ENCODE peak calls at places on chromosomes 13 and 19, in five cellular contexts. One of them, this sample, is unnamed.

GRCh38 chr13:94703271-94703670 is 9.1 kb downstream of the SOX21 start:
- DNase-seq in psoas muscle: no peak
- DNase-seq in astrocyte of the spinal cord: no peak
- DNase-seq in RWPE1: no peak
- DNase-seq in Peyer's patch: no peak
- DNase-seq in this sample: no peak

GRCh38 chr13:94620286-94620896 is 18.7 kb downstream of the GPR180 start:
- DNase-seq in psoas muscle: no peak
- DNase-seq in astrocyte of the spinal cord: peak
- DNase-seq in RWPE1: peak
- DNase-seq in Peyer's patch: no peak
- DNase-seq in this sample: no peak

GRCh38 chr19:47227347-47228167 is 3.4 kb downstream of the BBC3 start:
- DNase-seq in psoas muscle: peak
- DNase-seq in astrocyte of the spinal cord: peak
- DNase-seq in RWPE1: peak
- DNase-seq in Peyer's patch: peak
- DNase-seq in this sample: peak

GRCh38 chr19:30319411-30319810 is 52.8 kb upstream of the ZNF536 start:
- DNase-seq in psoas muscle: no peak
- DNase-seq in astrocyte of the spinal cord: no peak
- DNase-seq in RWPE1: no peak
- DNase-seq in Peyer's patch: no peak
- DNase-seq in this sample: no peak

GRCh38 chr13:86933676-86934075 is 737.5 kb upstream of the SLITRK5 start:
- DNase-seq in psoas muscle: no peak
- DNase-seq in astrocyte of the spinal cord: no peak
- DNase-seq in RWPE1: no peak
- DNase-seq in Peyer's patch: no peak
- DNase-seq in this sample: no peak

GRCh38 chr19:47595937-47596336 is 13.0 kb upstream of the BICRA start:
- DNase-seq in psoas muscle: no peak
- DNase-seq in astrocyte of the spinal cord: no peak
- DNase-seq in RWPE1: no peak
- DNase-seq in Peyer's patch: no peak
- DNase-seq in this sample: peak

GRCh38 chr13:36030670-36031331 is 100.4 kb downstream of the DCLK1 start:
- DNase-seq in psoas muscle: no peak
- DNase-seq in astrocyte of the spinal cord: peak
- DNase-seq in RWPE1: peak
- DNase-seq in Peyer's patch: no peak
- DNase-seq in this sample: no peak

GRCh38 chr13:32453981-32454380 is 26.1 kb upstream of the N4BP2L1 start:
- DNase-seq in psoas muscle: no peak
- DNase-seq in astrocyte of the spinal cord: no peak
- DNase-seq in RWPE1: no peak
- DNase-seq in Peyer's patch: no peak
- DNase-seq in this sample: no peak

GRCh38 chr13:85638265-85638664 is 161.0 kb downstream of the SLITRK6 start:
- DNase-seq in psoas muscle: no peak
- DNase-seq in astrocyte of the spinal cord: no peak
- DNase-seq in RWPE1: no peak
- DNase-seq in Peyer's patch: no peak
- DNase-seq in this sample: no peak

GRCh38 chr13:106096661-106097092 is 438.8 kb downstream of the EFNB2 start:
- DNase-seq in psoas muscle: no peak
- DNase-seq in astrocyte of the spinal cord: peak
- DNase-seq in RWPE1: peak
- DNase-seq in Peyer's patch: no peak
- DNase-seq in this sample: no peak

GRCh38 chr13:90919153-90919552 is 428.3 kb upstream of the MIR17HG start:
- DNase-seq in psoas muscle: no peak
- DNase-seq in astrocyte of the spinal cord: no peak
- DNase-seq in RWPE1: no peak
- DNase-seq in Peyer's patch: no peak
- DNase-seq in this sample: no peak

GRCh38 chr13:68713394-68713793 is 1394.2 kb upstream of the ATXN8OS start:
- DNase-seq in psoas muscle: no peak
- DNase-seq in astrocyte of the spinal cord: no peak
- DNase-seq in RWPE1: no peak
- DNase-seq in Peyer's patch: no peak
- DNase-seq in this sample: no peak

GRCh38 chr13:77022341-77022740 is 4.6 kb downstream of the FBXL3 start:
- DNase-seq in psoas muscle: no peak
- DNase-seq in astrocyte of the spinal cord: peak
- DNase-seq in RWPE1: no peak
- DNase-seq in Peyer's patch: no peak
- DNase-seq in this sample: no peak

GRCh38 chr19:7866399-7867091 is 7.6 kb downstream of the PRR36 start:
- DNase-seq in psoas muscle: no peak
- DNase-seq in astrocyte of the spinal cord: no peak
- DNase-seq in RWPE1: no peak
- DNase-seq in Peyer's patch: peak
- DNase-seq in this sample: no peak

DNA sequence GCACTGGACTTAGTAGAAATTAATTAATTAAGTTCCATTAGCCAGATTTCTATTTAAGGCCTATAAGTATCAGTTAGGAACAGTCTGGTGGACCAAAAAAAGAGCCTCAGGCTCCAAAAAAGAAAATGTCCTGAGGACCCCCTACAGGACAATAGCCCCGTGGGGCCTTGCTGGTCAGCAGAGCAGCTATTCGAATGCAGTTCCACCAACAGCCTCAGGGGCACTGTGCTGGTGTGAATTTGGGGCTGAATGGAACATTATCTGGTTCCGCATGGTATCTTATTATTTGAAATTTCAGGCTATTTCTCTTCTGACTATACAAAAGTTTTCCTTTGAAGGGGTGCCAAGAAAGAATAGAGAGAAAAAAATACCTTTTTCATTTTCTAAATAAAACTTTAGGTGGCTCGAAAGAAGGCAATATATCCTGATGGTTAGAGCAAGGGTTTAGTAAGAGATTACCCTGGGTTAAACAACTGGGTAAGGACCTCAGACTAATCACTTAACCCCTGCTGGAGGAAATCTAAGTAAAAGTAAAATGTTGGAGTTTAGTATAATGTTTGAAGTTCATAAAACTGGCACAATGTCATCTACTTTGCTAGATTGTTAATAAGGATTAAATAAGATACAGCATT is 147.2 kb downstream of the MIPEP start:
- DNase-seq in psoas muscle: no peak
- DNase-seq in astrocyte of the spinal cord: no peak
- DNase-seq in RWPE1: peak
- DNase-seq in Peyer's patch: no peak
- DNase-seq in this sample: no peak
- TF ChIP-seq CTCF in psoas muscle: peak
- TF ChIP-seq CTCF in astrocyte of the spinal cord: peak
- TF ChIP-seq CTCF in RWPE1: peak
- TF ChIP-seq CTCF in Peyer's patch: no peak
- TF ChIP-seq CTCF in this sample: peak

DNA sequence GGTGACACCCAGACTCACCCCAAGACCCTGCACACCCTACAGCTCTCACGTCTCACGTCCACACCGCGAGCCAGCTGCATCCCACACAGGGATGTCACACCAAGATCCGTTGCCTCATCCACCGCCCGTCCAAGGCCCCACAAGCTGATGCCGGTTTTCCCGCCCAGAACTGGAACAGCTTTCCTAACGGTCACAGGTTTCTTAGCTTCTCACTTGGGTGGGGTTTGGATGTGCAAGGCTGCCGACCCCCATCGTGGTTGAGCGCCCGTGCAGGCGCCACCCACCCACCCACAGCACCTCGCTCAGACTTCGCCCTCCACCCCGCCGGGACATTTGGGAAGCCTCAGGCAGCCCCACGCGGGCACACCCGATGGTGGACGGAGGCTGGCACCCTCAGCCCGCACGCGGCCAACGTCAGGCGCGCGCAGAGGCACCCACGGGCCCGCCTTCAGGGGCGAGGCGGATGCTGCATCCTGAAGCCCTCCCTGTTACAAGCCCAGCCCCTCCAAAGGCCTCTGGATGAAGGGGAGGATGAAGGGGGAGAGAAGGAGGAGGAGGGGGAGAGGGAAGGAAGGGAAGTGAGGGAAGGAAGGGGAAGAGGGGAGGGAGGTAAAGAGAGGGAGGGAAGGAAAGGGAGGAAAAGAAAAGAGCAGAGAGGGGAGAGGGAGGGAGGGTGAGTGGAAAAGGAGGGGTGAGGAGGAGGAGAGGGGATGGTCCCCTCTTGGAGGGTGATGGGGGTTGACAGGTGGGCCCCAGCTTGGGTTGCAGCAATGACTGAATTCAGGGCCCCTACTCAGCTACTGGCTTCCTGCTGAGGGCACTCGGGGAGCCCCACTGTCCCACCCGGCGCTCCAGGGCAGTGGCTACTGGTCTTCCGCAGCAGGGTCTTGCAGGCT is 12.8 kb downstream of the ONECUT3 start:
- DNase-seq in psoas muscle: no peak
- DNase-seq in astrocyte of the spinal cord: no peak
- DNase-seq in RWPE1: no peak
- DNase-seq in Peyer's patch: no peak
- DNase-seq in this sample: no peak
- TF ChIP-seq CTCF in psoas muscle: no peak
- TF ChIP-seq CTCF in astrocyte of the spinal cord: no peak
- TF ChIP-seq CTCF in RWPE1: no peak
- TF ChIP-seq CTCF in Peyer's patch: no peak
- TF ChIP-seq CTCF in this sample: no peak

GRCh38 chr19:5326986-5327623 is 13.5 kb downstream of the PTPRS start:
- DNase-seq in psoas muscle: no peak
- DNase-seq in astrocyte of the spinal cord: no peak
- DNase-seq in RWPE1: no peak
- DNase-seq in Peyer's patch: no peak
- DNase-seq in this sample: no peak
- TF ChIP-seq CTCF in psoas muscle: no peak
- TF ChIP-seq CTCF in astrocyte of the spinal cord: no peak
- TF ChIP-seq CTCF in RWPE1: no peak
- TF ChIP-seq CTCF in Peyer's patch: no peak
- TF ChIP-seq CTCF in this sample: no peak

GRCh38 chr19:2219726-2220125 is 16.4 kb downstream of the PLEKHJ1 start:
- DNase-seq in psoas muscle: no peak
- DNase-seq in astrocyte of the spinal cord: no peak
- DNase-seq in RWPE1: no peak
- DNase-seq in Peyer's patch: no peak
- DNase-seq in this sample: no peak

GRCh38 chr19:2223959-2224358 is 12.2 kb downstream of the PLEKHJ1 start:
- DNase-seq in psoas muscle: no peak
- DNase-seq in astrocyte of the spinal cord: no peak
- DNase-seq in RWPE1: no peak
- DNase-seq in Peyer's patch: no peak
- DNase-seq in this sample: no peak

GRCh38 chr19:2223391-2223790 is 12.7 kb downstream of the PLEKHJ1 start:
- DNase-seq in psoas muscle: no peak
- DNase-seq in astrocyte of the spinal cord: no peak
- DNase-seq in RWPE1: no peak
- DNase-seq in Peyer's patch: no peak
- DNase-seq in this sample: no peak

GRCh38 chr19:2221250-2221831 is 14.8 kb downstream of the PLEKHJ1 start:
- DNase-seq in psoas muscle: no peak
- DNase-seq in astrocyte of the spinal cord: peak
- DNase-seq in RWPE1: no peak
- DNase-seq in Peyer's patch: no peak
- DNase-seq in this sample: no peak

DNA sequence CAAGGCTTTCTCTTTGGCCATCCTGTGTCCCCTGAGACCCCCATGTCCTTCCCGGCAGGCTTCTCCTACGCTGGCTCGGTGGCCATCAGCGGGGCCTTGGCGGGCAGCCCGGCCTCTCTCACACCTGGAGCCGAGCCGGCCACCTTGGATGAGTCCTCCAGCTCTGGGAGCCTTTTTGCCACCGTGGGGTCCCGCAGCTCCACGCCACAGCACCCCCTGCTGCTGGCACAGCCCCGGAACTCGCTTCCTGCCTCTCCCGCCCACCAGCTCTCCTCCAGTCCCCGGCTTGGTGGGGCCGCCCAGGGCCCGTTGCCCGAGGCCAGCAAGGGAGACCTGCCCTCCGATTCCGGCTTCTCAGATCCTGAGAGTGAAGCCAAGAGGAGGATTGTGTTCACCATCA is 14.2 kb downstream of the PLEKHJ1 start:
- DNase-seq in psoas muscle: no peak
- DNase-seq in astrocyte of the spinal cord: no peak
- DNase-seq in RWPE1: no peak
- DNase-seq in Peyer's patch: no peak
- DNase-seq in this sample: no peak
- TF ChIP-seq CTCF in psoas muscle: peak
- TF ChIP-seq CTCF in astrocyte of the spinal cord: peak
- TF ChIP-seq CTCF in RWPE1: no peak
- TF ChIP-seq CTCF in Peyer's patch: no peak
- TF ChIP-seq CTCF in this sample: peak

GRCh38 chr19:29287061-29287460 is 74.1 kb upstream of the UQCRFS1 start:
- DNase-seq in psoas muscle: no peak
- DNase-seq in astrocyte of the spinal cord: no peak
- DNase-seq in RWPE1: no peak
- DNase-seq in Peyer's patch: no peak
- DNase-seq in this sample: no peak

GRCh38 chr19:29288276-29288675 is 75.3 kb upstream of the UQCRFS1 start:
- DNase-seq in psoas muscle: no peak
- DNase-seq in astrocyte of the spinal cord: no peak
- DNase-seq in RWPE1: no peak
- DNase-seq in Peyer's patch: no peak
- DNase-seq in this sample: no peak

GRCh38 chr19:29283366-29283765 is 70.4 kb upstream of the UQCRFS1 start:
- DNase-seq in psoas muscle: no peak
- DNase-seq in astrocyte of the spinal cord: no peak
- DNase-seq in RWPE1: no peak
- DNase-seq in Peyer's patch: no peak
- DNase-seq in this sample: no peak

GRCh38 chr19:29285187-29285687 is 72.3 kb upstream of the UQCRFS1 start:
- DNase-seq in psoas muscle: no peak
- DNase-seq in astrocyte of the spinal cord: no peak
- DNase-seq in RWPE1: no peak
- DNase-seq in Peyer's patch: no peak
- DNase-seq in this sample: no peak

GRCh38 chr19:29285878-29286277 is 72.9 kb upstream of the UQCRFS1 start:
- DNase-seq in psoas muscle: no peak
- DNase-seq in astrocyte of the spinal cord: no peak
- DNase-seq in RWPE1: no peak
- DNase-seq in Peyer's patch: no peak
- DNase-seq in this sample: no peak
- TF ChIP-seq CTCF in psoas muscle: no peak
- TF ChIP-seq CTCF in astrocyte of the spinal cord: no peak
- TF ChIP-seq CTCF in RWPE1: no peak
- TF ChIP-seq CTCF in Peyer's patch: no peak
- TF ChIP-seq CTCF in this sample: no peak

This sample was measured in CD14-positive monocyte.